ENCODE peak calls at places on chromosome 6, in four cellular contexts. I, G, U and T are unnamed samples.

GRCh38 chr6:119137194-119138072 is 59.0 kb upstream of the FAM184A start:
- DNase-seq in I (no peak), G (no peak), U (no peak), T (no peak)

GRCh38 chr6:142378138-142378875 is 76.5 kb downstream of the ADGRG6 start:
- DNase-seq in I (no peak), G (no peak), U (peak; percentile 91), T (no peak)

GRCh38 chr6:142773859-142774258 is 171.1 kb downstream of the HIVEP2 start:
- DNase-seq in I (no peak), G (no peak), U (no peak), T (no peak)

GRCh38 chr6:100881707-100882040 is 545 bp upstream of the ASCC3 start:
- DNase-seq in I (no peak), G (no peak), U (no peak), T (no peak)

GRCh38 chr6:10359581-10359980 is 55.3 kb downstream of the TFAP2A start:
- DNase-seq in I (no peak), G (no peak), U (no peak), T (no peak)

GRCh38 chr6:27247133-27247836 is at the start of gene PRSS16:
- DNase-seq in I (no peak), G (no peak), U (no peak), T (no peak)

GRCh38 chr6:32113386-32114352 is 4.5 kb upstream of the TNXB start:
- DNase-seq in I (no peak), G (no peak), U (peak; percentile 76), T (no peak)

GRCh38 chr6:142820336-142821016 is 124.5 kb downstream of the HIVEP2 start:
- DNase-seq in I (no peak), G (no peak), U (no peak), T (no peak)

GRCh38 chr6:47307362-47308222 is 2.1 kb downstream of the TNFRSF21 start:
- DNase-seq in I (no peak), G (no peak), U (no peak), T (no peak)

GRCh38 chr6:121201108-121201507 is 133.2 kb downstream of the TBC1D32 start:
- DNase-seq in I (no peak), G (no peak), U (no peak), T (no peak)

GRCh38 chr6:56259682-56260081 is 12.3 kb upstream of the COL21A1 start:
- DNase-seq in I (no peak), G (no peak), U (peak; percentile 64), T (no peak)

GRCh38 chr6:14671261-14671681 is 553.7 kb downstream of the CD83 start:
- DNase-seq in I (no peak), G (no peak), U (peak; percentile 77), T (no peak)

GRCh38 chr6:12602951-12603710 is 113.4 kb upstream of the PHACTR1 start:
- DNase-seq in I (no peak), G (no peak), U (peak; percentile 65), T (no peak)

GRCh38 chr6:24270011-24270410 is 87.8 kb downstream of the DCDC2 start:
- DNase-seq in I (no peak), G (no peak), U (no peak), T (no peak)

GRCh38 chr6:15501806-15502450 is 160.9 kb downstream of the DTNBP1 start:
- DNase-seq in I (no peak), G (no peak), U (peak; percentile 78), T (no peak)

GRCh38 chr6:79280756-79281155 is 46.3 kb upstream of the HMGN3 start:
- DNase-seq in I (no peak), G (no peak), U (no peak), T (no peak)